ENCODE peak calls at places on chromosomes 12 and 14, in nine cellular contexts. F, O, B, H, Y, E, Z, R and M are unnamed samples.

GRCh38 chr12:101552277-101552676 is 42.5 kb upstream of the MYBPC1 start:
- DNase-seq in H (no peak), Y (no peak), B (no peak), R (peak; percentile 65), F (no peak), O (no peak), E (peak; percentile 50), Z (peak; percentile 8), M (peak; percentile 38)

GRCh38 chr12:86179855-86180254 is 76.3 kb downstream of the MGAT4C start:
- DNase-seq in R (no peak), Z (no peak), H (no peak), O (no peak), E (no peak), Y (no peak), F (no peak), B (no peak), M (no peak)

GRCh38 chr14:55721353-55721752 is 141.3 kb downstream of the KTN1 start:
- DNase-seq in Z (peak; percentile 92), E (no peak), O (no peak), B (no peak), F (peak; percentile 59), H (no peak), Y (no peak), R (no peak), M (peak; percentile 94)

GRCh38 chr12:76274699-76275098 is 73.5 kb downstream of the BBS10 start:
- DNase-seq in Y (no peak), B (no peak), E (no peak), O (no peak), H (no peak), Z (peak; percentile 27), F (no peak), R (no peak), M (peak; percentile 67)

GRCh38 chr12:6069452-6070093 is 54.9 kb downstream of the VWF start:
- DNase-seq in R (peak; percentile 45), H (no peak), E (no peak), Y (no peak), Z (peak; percentile 97), F (no peak), B (no peak), O (no peak), M (peak; percentile 98)

GRCh38 chr14:103313704-103314103 is 20.3 kb upstream of the EIF5 start:
- DNase-seq in Y (no peak), H (no peak), F (no peak), R (no peak), Z (no peak), O (no peak), B (no peak), E (no peak), M (no peak)

GRCh38 chr12:62268956-62269355 is 8.8 kb downstream of the USP15 start:
- DNase-seq in B (no peak), Y (no peak), R (no peak), O (no peak), Z (peak; percentile 76), E (no peak), F (no peak), H (no peak), M (peak; percentile 85)

GRCh38 chr12:110100315-110100970 is 23.7 kb upstream of the IFT81 start:
- DNase-seq in R (peak; percentile 52), O (peak; percentile 71), Z (peak; percentile 88), B (peak; percentile 73), E (peak; percentile 48), H (peak; percentile 82), F (peak; percentile 36), Y (no peak), M (peak; percentile 81)

GRCh38 chr12:48903363-48903981 is 21.8 kb downstream of the FKBP11 start:
- DNase-seq in Z (peak; percentile 25), Y (no peak), O (no peak), H (no peak), F (no peak), B (no peak), E (peak; percentile 56), R (no peak), M (peak; percentile 48)

DNA sequence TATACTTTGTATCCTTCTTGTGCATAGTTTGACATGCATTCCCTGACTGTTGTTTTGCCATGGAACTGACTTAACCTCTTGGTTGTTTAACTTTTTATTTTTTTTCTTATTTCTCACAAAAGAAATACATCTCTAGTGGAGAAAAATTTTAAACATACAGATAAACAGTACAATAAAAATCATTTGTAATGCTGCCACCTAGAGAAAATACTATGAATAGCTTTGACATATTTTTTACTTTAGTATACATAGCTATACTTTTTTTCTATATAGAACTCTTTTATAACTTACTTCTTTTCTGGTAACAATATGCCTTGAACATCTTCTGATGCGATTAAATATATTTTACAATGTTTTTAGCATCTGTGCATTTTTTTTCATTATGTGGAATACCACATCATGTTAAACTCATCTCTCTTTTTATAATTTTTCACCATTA is 184.5 kb downstream of the AKAP6 start:
- DNase-seq in Z (peak; percentile 28), B (no peak), R (no peak), F (no peak), Y (no peak), O (no peak), H (no peak), E (no peak), M (peak; percentile 21)
- TF ChIP-seq CTCF in Z (no peak), B (peak; percentile 31), R (peak; percentile 54), F (peak; percentile 23), Y (no peak), O (no peak), H (peak; percentile 9), E (peak; percentile 37), M (peak; percentile 29)

GRCh38 chr14:77111021-77111420 is 13.0 kb downstream of the CIPC start:
- DNase-seq in H (no peak), O (peak; percentile 77), B (no peak), R (no peak), Y (no peak), Z (no peak), E (no peak), F (no peak), M (no peak)
- H3K4me3 ChIP-seq in H (no peak overlapping the region), O (no peak overlapping the region), B (no peak overlapping the region), R (no peak overlapping the region), Y (no peak overlapping the region), Z (no peak overlapping the region), E (no peak overlapping the region), F (no peak overlapping the region), M (no peak overlapping the region)

GRCh38 chr14:46661728-46662127 is 10.1 kb upstream of the RPL10L start:
- DNase-seq in Y (no peak), Z (no peak), O (no peak), B (no peak), F (no peak), H (no peak), R (no peak), E (no peak), M (no peak)
- TF ChIP-seq CTCF in Y (no peak), Z (no peak), O (no peak), B (no peak), F (no peak), H (no peak), R (no peak), E (no peak), M (no peak)

DNA sequence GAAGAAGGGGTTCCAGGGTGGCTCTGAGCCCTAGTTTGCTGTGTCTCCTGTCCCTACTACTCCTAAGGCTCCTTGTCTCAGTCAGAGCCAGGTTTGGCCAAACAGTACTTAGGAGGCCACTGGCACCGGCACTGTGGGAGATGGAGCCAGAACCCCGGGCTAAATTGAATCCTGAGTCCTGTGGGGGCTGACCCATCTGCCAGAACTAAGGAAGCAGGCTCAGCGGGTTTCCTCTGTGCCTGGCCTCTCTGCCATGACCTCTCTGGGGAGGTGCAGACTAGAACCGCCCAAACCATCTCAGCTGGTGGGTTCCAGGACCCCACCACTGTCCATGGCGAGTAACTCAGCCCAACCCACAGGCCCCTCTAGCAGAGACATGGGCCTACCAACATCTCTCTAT is 5.5 kb downstream of the ACTN1 start:
- DNase-seq in F (no peak), B (no peak), R (no peak), E (no peak), Y (no peak), O (no peak), Z (no peak), H (no peak), M (no peak)
- H3K4me3 ChIP-seq in F (no peak overlapping the region), B (no peak overlapping the region), R (no peak overlapping the region), E (no peak overlapping the region), Y (no peak overlapping the region), O (no peak overlapping the region), Z (no peak overlapping the region), H (no peak overlapping the region), M (no peak overlapping the region)

DNA sequence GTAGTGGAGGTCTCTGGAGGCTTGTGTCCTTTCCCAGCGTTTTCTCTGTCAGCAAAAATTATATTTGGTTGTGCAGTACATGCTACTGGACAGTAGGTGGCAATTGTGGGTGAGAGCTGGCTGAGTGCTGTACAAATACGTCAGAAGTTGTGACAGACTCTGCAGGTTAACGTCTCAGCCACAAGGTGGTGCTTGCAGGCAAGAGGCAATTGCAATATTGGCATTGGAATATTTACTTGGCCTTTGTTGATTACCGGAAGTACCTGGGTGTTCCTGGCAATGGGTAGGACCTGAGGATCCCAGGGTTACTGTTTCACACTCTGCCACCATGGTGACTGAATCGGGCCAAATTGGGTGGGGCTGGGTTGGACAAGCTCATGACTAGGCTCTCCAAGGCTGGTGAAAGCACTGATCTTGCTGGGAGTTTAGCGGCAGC is 333.9 kb upstream of the LMO3 start:
- DNase-seq in H (peak; percentile 21), O (peak; percentile 44), R (no peak), F (peak; percentile 17), Y (no peak), Z (no peak), E (peak; percentile 50), B (no peak), M (peak; percentile 69)
- TF ChIP-seq CTCF in H (peak; percentile 76), O (no peak), R (no peak), F (peak; percentile 91), Y (no peak), Z (peak; percentile 33), E (peak; percentile 62), B (no peak), M (peak; percentile 67)